ENCODE peak calls at places on chromosomes 4 and X, in four cellular contexts. C is activated effector memory CD4-positive, alpha-beta T cell treated with Interleukin-2 at 50 U/mL for 16 hours; R is BJ; V is stimulated activated CD8-positive, alpha-beta memory T cell treated with anti-CD3 and anti-CD28 coated beads, Interleukin-4, amount 100 ng/mL, for 1 hour. D is an unnamed sample.

GRCh38 chr4:2331519-2332200 is 69.8 kb upstream of the MXD4 start:
- DNase-seq in C (no peak), V (no peak), R (no peak), D (no peak)

GRCh38 chr4:77893451-77893850 is 30.8 kb downstream of the MRPL1 start:
- DNase-seq in C (no peak), R (no peak), V (no peak), D (no peak)

GRCh38 chrX:17597836-17598434 is 139.4 kb upstream of the SCML1 start:
- DNase-seq in C (no peak), R (no peak), V (no peak), D (peak)

GRCh38 chrX:30141966-30142365 is 73.4 kb upstream of the MAGEB2 start:
- DNase-seq in V (no peak), R (no peak), C (no peak), D (no peak)

GRCh38 chr4:174038481-174038880 is 245.0 kb downstream of the FBXO8 start:
- DNase-seq in V (no peak), C (no peak), R (no peak), D (no peak)

GRCh38 chr4:6468376-6468775 is 4.0 kb downstream of the PPP2R2C start:
- DNase-seq in V (no peak), C (no peak), R (no peak), D (no peak)

GRCh38 chr4:20320232-20320631 is 68.5 kb downstream of the SLIT2 start:
- DNase-seq in V (no peak), R (no peak), C (no peak), D (no peak)

GRCh38 chr4:73222466-73223257 is 35.9 kb downstream of the ANKRD17 start:
- DNase-seq in C (peak), R (peak), V (peak), D (no peak)

GRCh38 chrX:68717663-68718442 is 70.4 kb downstream of the STARD8 start:
- DNase-seq in C (no peak), V (no peak), R (no peak), D (no peak)

GRCh38 chrX:10025742-10026493 is 58.8 kb downstream of the CLDN34 start:
- DNase-seq in C (no peak), R (no peak), V (no peak), D (no peak)

GRCh38 chr4:133452669-133453068 is 303.6 kb downstream of the PCDH10 start:
- DNase-seq in V (no peak), C (no peak), R (no peak), D (no peak)

GRCh38 chr4:7425591-7426468 is 8.9 kb downstream of the PSAPL1 start:
- DNase-seq in V (no peak), C (no peak), R (no peak), D (no peak)

GRCh38 chrX:1453951-1454785 is 1.5 kb upstream of the ASMTL start:
- DNase-seq in C (peak), R (peak), V (peak), D (no peak)

GRCh38 chr4:153177841-153178240 is 26.4 kb upstream of the TRIM2 start:
- DNase-seq in R (no peak), V (no peak), C (no peak), D (no peak)

GRCh38 chr4:98682719-98683118 is 24.3 kb upstream of the TSPAN5 start:
- DNase-seq in C (no peak), R (no peak), V (no peak), D (no peak)

GRCh38 chrX:10278716-10279115 is 121.9 kb downstream of the CLCN4 start:
- DNase-seq in V (no peak), R (no peak), C (no peak), D (no peak)

GRCh38 chrX:13702390-13702789 is 13.5 kb downstream of the RAB9A start:
- DNase-seq in C (no peak), V (no peak), R (no peak), D (no peak)

GRCh38 chr4:12116009-12116542 is 687.4 kb upstream of the HS3ST1 start:
- DNase-seq in R (no peak), V (no peak), C (no peak), D (no peak)

GRCh38 chrX:74521961-74522833 is 92.2 kb downstream of the RLIM start:
- DNase-seq in V (no peak), R (peak), C (no peak), D (no peak)

GRCh38 chr4:6356076-6356560 is 86.5 kb downstream of the WFS1 start:
- DNase-seq in V (no peak), R (no peak), C (no peak), D (no peak)

GRCh38 chrX:153993978-153994377 is 21.4 kb downstream of the TMEM187 start:
- DNase-seq in R (no peak), V (no peak), C (no peak), D (no peak)

GRCh38 chr4:67658302-67658701 is 42.7 kb downstream of the UBA6 start:
- DNase-seq in V (no peak), C (no peak), R (no peak), D (no peak)

GRCh38 chrX:78384486-78384885 is 57.1 kb upstream of the CYSLTR1 start:
- DNase-seq in V (no peak), C (no peak), R (no peak), D (no peak)

GRCh38 chr4:186201535-186202230 is 10.3 kb downstream of the CYP4V2 start:
- DNase-seq in R (no peak), V (peak), C (peak), D (no peak)

GRCh38 chr4:179123079-179123478 is 1680.8 kb upstream of the AGA start:
- DNase-seq in V (no peak), C (no peak), R (no peak), D (no peak)

GRCh38 chr4:114393295-114394038 is 205.1 kb upstream of the UGT8 start:
- DNase-seq in R (no peak), V (no peak), C (no peak), D (no peak)

GRCh38 chr4:142846729-142847606 is 867 bp upstream of the INPP4B start:
- DNase-seq in C (peak), V (peak), R (no peak), D (no peak)

GRCh38 chr4:103076777-103077347 is 301 bp upstream of the SLC9B2 start:
- DNase-seq in R (no peak), C (no peak), V (no peak), D (no peak)